ENCODE peak calls at places on chromosomes 4 and X, in ten cellular contexts. B is CD8-positive, alpha-beta T cell; D is heart right ventricle; N is GM12865; J is mammary epithelial cell; G is A549; S is uterus; L is epithelial cell of esophagus; T is HepG2; Q is ascending aorta. W is an unnamed sample.

GRCh38 chrX:41491267-41492004 is 44.3 kb downstream of the NYX start:
- DNase-seq in B (no peak), T (no peak), S (peak), J (peak), D (no peak), G (peak), L (peak), N (no peak), Q (no peak), W (peak)

GRCh38 chrX:42495139-42495538 is 282.8 kb downstream of the PPP1R2C start:
- DNase-seq in B (no peak), Q (no peak), T (no peak), D (no peak), N (no peak), S (no peak), J (no peak), L (peak), G (no peak), W (no peak)

GRCh38 chr4:6538586-6538985 is 36.4 kb upstream of the MAN2B2 start:
- DNase-seq in G (no peak), L (no peak), Q (no peak), T (peak), S (no peak), N (no peak), B (no peak), J (no peak), D (no peak), W (no peak)

GRCh38 chrX:1202251-1202650 is 10.2 kb downstream of the CRLF2 start:
- DNase-seq in Q (no peak), D (no peak), G (no peak), J (no peak), N (no peak), S (no peak), T (no peak), B (no peak), L (no peak), W (no peak)

GRCh38 chr4:158253350-158253980 is 43.2 kb downstream of the TMEM144 start:
- DNase-seq in D (peak), G (peak), B (no peak), Q (no peak), S (peak), N (peak), T (peak), L (peak), J (peak), W (peak)

GRCh38 chr4:175823015-175823741 is 11.1 kb upstream of the GPM6A start:
- DNase-seq in Q (no peak), G (no peak), L (no peak), N (peak), T (no peak), D (no peak), S (no peak), B (no peak), J (no peak), W (no peak)

GRCh38 chrX:69218407-69218806 is 53.2 kb upstream of the PJA1 start:
- DNase-seq in S (no peak), N (no peak), J (no peak), G (no peak), D (no peak), T (no peak), Q (no peak), L (no peak), B (no peak), W (peak)

GRCh38 chr4:105550641-105551040 is 1.8 kb upstream of the ARHGEF38 start:
- DNase-seq in S (no peak), B (no peak), N (no peak), G (peak), D (no peak), L (peak), J (peak), Q (no peak), T (no peak), W (no peak)

GRCh38 chrX:11666180-11666579 is 460 bp upstream of the ARHGAP6 start:
- DNase-seq in G (no peak), Q (no peak), J (no peak), B (no peak), L (no peak), N (peak), D (no peak), T (no peak), S (peak), W (no peak)

GRCh38 chrX:54134269-54134668 is 48.8 kb downstream of the FAM120C start:
- DNase-seq in D (no peak), T (no peak), B (no peak), J (no peak), Q (no peak), N (no peak), S (no peak), G (no peak), L (no peak), W (no peak)

GRCh38 chrX:149629730-149630387 is 1.7 kb downstream of the TMEM185A start:
- DNase-seq in J (no peak), B (no peak), S (no peak), D (no peak), L (no peak), T (no peak), G (no peak), Q (no peak), N (no peak), W (no peak)
- H3K4me3 ChIP-seq in J (no peak), B (no peak), S (no peak), D (peak), L (peak), T (no peak), G (peak), Q (peak), N (no peak), W (no peak)

DNA sequence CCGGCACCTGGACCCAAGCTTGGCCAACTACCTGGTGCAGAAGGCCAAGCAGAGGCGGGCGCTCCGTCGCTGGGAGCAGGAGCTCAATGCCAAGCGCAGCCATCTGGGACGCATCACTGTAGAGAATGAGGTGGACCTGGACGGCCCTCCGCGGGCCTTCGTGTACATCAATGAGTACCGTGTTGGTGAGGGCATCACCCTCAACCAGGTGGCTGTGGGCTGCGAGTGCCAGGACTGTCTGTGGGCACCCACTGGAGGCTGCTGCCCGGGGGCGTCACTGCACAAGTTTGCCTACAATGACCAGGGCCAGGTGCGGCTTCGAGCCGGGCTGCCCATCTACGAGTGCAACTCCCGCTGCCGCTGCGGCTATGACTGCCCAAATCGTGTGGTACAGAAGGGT is 3.7 kb downstream of the SUV39H1 start:
- DNase-seq in D (no peak), Q (no peak), T (no peak), G (no peak), L (no peak), N (no peak), J (no peak), B (no peak), S (no peak), W (no peak)
- H3K4me3 ChIP-seq in D (no peak), Q (no peak), T (no peak), G (no peak), L (no peak), N (no peak), J (no peak), B (no peak), S (no peak), W (no peak)

GRCh38 chr4:24799544-24800272 is 4.3 kb downstream of the SOD3 start:
- DNase-seq in N (no peak), G (no peak), B (no peak), J (no peak), T (no peak), S (no peak), D (no peak), L (no peak), Q (no peak), W (no peak)

GRCh38 chr4:24799196-24799543 is 3.8 kb downstream of the SOD3 start:
- DNase-seq in B (no peak), J (no peak), L (no peak), Q (no peak), N (no peak), S (no peak), T (no peak), G (no peak), D (no peak), W (no peak)

GRCh38 chr4:24801136-24801855 is 5.9 kb downstream of the SOD3 start:
- DNase-seq in J (no peak), G (no peak), T (no peak), N (no peak), Q (no peak), B (no peak), S (no peak), L (no peak), D (peak), W (no peak)

GRCh38 chr4:24798036-24798610 is 2.8 kb downstream of the SOD3 start:
- DNase-seq in G (no peak), N (no peak), S (no peak), Q (no peak), B (no peak), L (no peak), T (no peak), J (no peak), D (no peak), W (no peak)

GRCh38 chr4:24800273-24800880 is 5.0 kb downstream of the SOD3 start:
- DNase-seq in D (peak), S (no peak), L (no peak), Q (no peak), N (no peak), T (no peak), G (no peak), J (no peak), B (no peak), W (peak)
- H3K4me3 ChIP-seq in D (peak), S (peak), L (no peak), Q (peak), N (no peak), T (no peak), G (no peak), J (no peak), B (no peak), W (peak)

GRCh38 chr4:1830234-1830633 is 25.7 kb downstream of the LETM1 start:
- DNase-seq in D (no peak), G (no peak), N (no peak), S (no peak), B (no peak), J (no peak), L (no peak), T (no peak), Q (no peak), W (no peak)
- H3K4me3 ChIP-seq in D (no peak), G (no peak), N (no peak), S (no peak), B (no peak), J (no peak), L (no peak), T (no peak), Q (no peak), W (no peak)

DNA sequence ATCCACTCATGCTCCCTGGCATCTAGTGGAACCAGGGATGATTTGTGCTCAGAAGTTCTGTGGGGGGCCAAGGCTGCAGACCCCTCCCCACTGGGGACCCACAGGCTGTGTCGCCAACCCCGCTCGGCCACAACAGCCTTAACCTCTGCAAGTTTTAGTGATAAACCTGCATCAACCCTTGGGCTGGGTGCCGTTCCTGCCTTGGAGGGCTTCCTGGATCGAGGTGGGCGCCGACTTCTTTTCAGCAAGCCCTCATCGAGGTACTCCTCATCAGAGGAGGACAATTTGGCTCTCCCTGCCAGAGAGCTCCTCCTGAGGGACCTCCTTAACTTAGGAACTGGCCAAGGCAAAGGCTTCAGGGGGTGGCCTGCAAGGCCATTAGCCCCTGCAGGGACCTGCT is 1.9 kb downstream of the SOWAHB start:
- DNase-seq in G (no peak), L (no peak), B (no peak), J (no peak), D (no peak), N (no peak), S (no peak), Q (no peak), T (no peak), W (no peak)
- H3K4me3 ChIP-seq in G (no peak), L (peak), B (no peak), J (no peak), D (no peak), N (no peak), S (no peak), Q (no peak), T (no peak), W (no peak)